ENCODE peak calls at places on chromosome 9, in six cellular contexts. C is GM06990, R is GM12865, S is fibroblast of mammary gland, D is GM23338, X is AG04449. I is an unnamed sample.

GRCh38 chr9:6034954-6035353 is 19.5 kb upstream of the RANBP6 start:
- DNase-seq in S (peak), R (peak), D (no peak), X (no peak), C (no peak), I (no peak)

GRCh38 chr9:121434946-121435345 is 64.7 kb downstream of the GGTA1 start:
- DNase-seq in X (peak), R (no peak), C (no peak), D (no peak), S (peak), I (no peak)

GRCh38 chr9:88794100-88794499 is 197.2 kb upstream of the S1PR3 start:
- DNase-seq in X (no peak), R (no peak), S (no peak), C (no peak), D (no peak), I (no peak)

GRCh38 chr9:68672215-68672614 is 32.8 kb upstream of the PIP5K1B start:
- DNase-seq in C (no peak), R (no peak), X (no peak), D (no peak), S (no peak), I (no peak)

GRCh38 chr9:108844391-108844790 is 11.4 kb downstream of the ACTL7B start:
- DNase-seq in X (no peak), S (peak), R (no peak), C (no peak), D (no peak), I (no peak)

GRCh38 chr9:31323726-31324444 is 1060.6 kb upstream of the ACO1 start:
- DNase-seq in S (no peak), R (no peak), X (no peak), C (no peak), D (no peak), I (no peak)

GRCh38 chr9:123923884-123924283 is 6.0 kb downstream of the DENND1A start:
- DNase-seq in S (no peak), X (no peak), R (no peak), C (no peak), D (no peak), I (no peak)

GRCh38 chr9:134442486-134443168 is 116.4 kb downstream of the RXRA start:
- DNase-seq in R (no peak), S (peak), X (no peak), D (no peak), C (no peak), I (no peak)

GRCh38 chr9:108469654-108470053 is 386.1 kb downstream of the ACTL7B start:
- DNase-seq in R (no peak), X (no peak), S (peak), C (no peak), D (no peak), I (no peak)

GRCh38 chr9:113913426-113914195 is 37.5 kb downstream of the ZNF618 start:
- DNase-seq in X (no peak), S (peak), D (no peak), C (no peak), R (no peak), I (no peak)

DNA sequence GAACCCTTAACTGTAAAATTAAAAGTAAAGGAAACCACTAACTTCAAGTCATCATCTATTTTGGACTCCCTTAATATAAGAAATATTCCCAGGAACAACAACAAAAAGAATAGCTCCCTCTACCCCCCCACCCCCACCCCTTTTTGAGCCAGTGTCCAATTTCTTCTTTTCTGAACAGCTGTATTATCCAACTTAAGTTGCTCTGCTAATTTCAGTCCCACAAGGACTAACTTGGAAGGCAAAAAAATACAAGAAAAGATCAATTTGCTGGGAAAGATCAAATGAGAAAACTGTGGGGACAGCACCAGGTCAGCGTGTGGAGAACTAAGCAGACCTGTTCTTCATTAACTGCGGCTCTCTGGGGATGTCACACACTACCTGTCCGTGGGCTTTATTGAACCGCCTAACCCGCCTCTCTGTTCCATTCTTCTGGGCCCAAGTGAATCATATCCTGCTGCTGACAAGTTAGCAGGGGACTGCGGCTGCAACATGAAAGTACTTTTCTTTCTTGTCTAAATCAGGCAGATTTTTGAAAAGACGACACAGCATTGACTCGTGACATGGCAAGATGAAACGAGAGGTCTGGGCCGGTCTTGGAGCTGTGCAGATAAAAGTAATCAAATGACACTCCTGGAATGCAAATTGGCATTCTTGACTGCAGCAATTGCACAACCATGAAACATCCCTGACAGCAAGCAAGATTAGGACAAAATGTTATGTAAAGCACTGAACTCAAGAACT is 2.7 kb downstream of the BNC2 start:
- DNase-seq in C (no peak), R (no peak), D (peak), S (peak), X (peak), I (no peak)
- H3K4me3 ChIP-seq in C (no peak), R (no peak), D (no peak), S (peak), X (peak), I (peak)

GRCh38 chr9:70021026-70021571 is 22.5 kb upstream of the MAMDC2 start:
- DNase-seq in X (peak), D (no peak), S (peak), R (no peak), C (no peak), I (peak)
- TF ChIP-seq CTCF in X (no peak), D (no peak), S (no peak), R (no peak), C (no peak), I (no peak)

GRCh38 chr9:137099231-137099630 is 12.4 kb downstream of the MAN1B1 start:
- DNase-seq in R (no peak), C (no peak), D (no peak), S (no peak), X (no peak), I (no peak)
- H3K4me3 ChIP-seq in R (no peak), C (no peak), D (no peak), S (no peak), X (no peak), I (no peak)

DNA sequence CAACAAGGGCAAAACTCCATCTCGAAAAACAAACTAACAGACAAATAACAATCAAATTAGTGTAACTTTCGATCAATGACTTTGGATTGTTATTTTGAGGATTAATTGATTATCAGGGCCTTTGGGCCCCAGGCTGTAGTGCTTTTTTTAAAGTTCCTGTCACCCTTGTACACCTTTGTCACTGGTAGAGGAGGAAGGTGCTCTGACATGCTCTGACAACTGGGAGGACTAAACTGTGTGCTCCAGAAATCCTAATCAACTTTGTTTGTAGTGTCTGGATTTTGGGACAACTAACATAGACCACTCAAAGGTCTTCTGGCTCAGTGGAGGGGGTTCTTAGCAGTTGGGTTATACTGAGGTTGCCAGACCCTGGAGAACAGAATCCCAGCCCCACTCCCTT is 1.8 kb downstream of the TXN start:
- DNase-seq in R (peak), D (no peak), X (no peak), S (no peak), C (no peak), I (no peak)
- TF ChIP-seq CTCF in R (no peak), D (no peak), X (no peak), S (no peak), C (no peak), I (no peak)

GRCh38 chr9:26747611-26748010 is 145.0 kb downstream of the CAAP1 start:
- DNase-seq in D (no peak), R (no peak), C (no peak), X (no peak), S (no peak), I (no peak)
- H3K4me3 ChIP-seq in D (no peak), R (no peak), C (no peak), X (no peak), S (no peak), I (no peak)

GRCh38 chr9:4114569-4115505 is 185.0 kb downstream of the GLIS3 start:
- DNase-seq in S (peak), D (no peak), C (no peak), R (no peak), X (no peak), I (no peak)

GRCh38 chr9:4117835-4118610 is 181.8 kb downstream of the GLIS3 start:
- DNase-seq in X (no peak), S (no peak), C (peak), D (peak), R (peak), I (no peak)

GRCh38 chr9:4113711-4114110 is 186.2 kb downstream of the GLIS3 start:
- DNase-seq in D (no peak), S (no peak), C (no peak), X (no peak), R (no peak), I (no peak)

GRCh38 chr9:4116708-4117460 is 183.0 kb downstream of the GLIS3 start:
- DNase-seq in C (no peak), R (no peak), S (peak), D (no peak), X (no peak), I (no peak)

GRCh38 chr9:4116091-4116581 is 183.7 kb downstream of the GLIS3 start:
- DNase-seq in C (no peak), R (no peak), S (peak), X (no peak), D (no peak), I (no peak)
- TF ChIP-seq CTCF in C (no peak), R (no peak), S (no peak), X (no peak), D (no peak), I (no peak)

GRCh38 chr9:132588098-132588497 is 5.7 kb downstream of the BARHL1 start:
- DNase-seq in D (no peak), S (no peak), R (no peak), C (no peak), X (no peak), I (no peak)
- H3K4me3 ChIP-seq in D (no peak), S (no peak), R (no peak), C (no peak), X (no peak), I (no peak)

DNA sequence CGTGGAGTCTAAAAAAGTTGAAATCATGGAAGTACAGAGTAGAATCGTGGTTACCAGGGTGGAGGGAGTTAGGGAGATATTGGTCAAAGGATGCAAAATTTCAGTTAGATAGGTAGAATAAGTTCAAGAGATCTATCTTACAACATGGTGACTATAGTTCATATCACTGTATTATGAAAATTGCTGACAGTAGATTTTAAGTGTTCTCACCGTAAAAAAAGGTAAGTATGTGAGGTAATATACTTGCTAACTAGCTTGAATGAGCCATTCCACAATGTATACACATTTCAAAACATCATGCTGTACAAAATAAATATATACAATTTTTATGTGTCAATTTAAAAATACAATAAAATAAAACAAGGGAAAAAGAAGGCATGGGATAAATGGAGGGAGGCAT is 392.1 kb downstream of the CAAP1 start:
- DNase-seq in R (no peak), C (no peak), D (no peak), X (no peak), S (no peak), I (no peak)
- TF ChIP-seq CTCF in R (no peak), C (no peak), D (no peak), X (no peak), S (no peak), I (no peak)

GRCh38 chr9:83280790-83281189 is 217.8 kb upstream of the RASEF start:
- DNase-seq in S (no peak), X (no peak), C (no peak), D (no peak), R (no peak), I (no peak)
- H3K4me3 ChIP-seq in S (no peak), X (no peak), C (no peak), D (no peak), R (no peak), I (no peak)

GRCh38 chr9:16258708-16259107 is 611.8 kb downstream of the BNC2 start:
- DNase-seq in R (peak), D (no peak), S (no peak), C (no peak), X (no peak), I (no peak)

GRCh38 chr9:16254674-16255073 is 615.8 kb downstream of the BNC2 start:
- DNase-seq in X (no peak), R (no peak), C (no peak), D (no peak), S (no peak), I (no peak)

GRCh38 chr9:16258191-16258590 is 612.3 kb downstream of the BNC2 start:
- DNase-seq in S (no peak), R (no peak), X (no peak), D (no peak), C (no peak), I (no peak)

GRCh38 chr9:16255217-16255616 is 615.3 kb downstream of the BNC2 start:
- DNase-seq in R (no peak), S (no peak), C (no peak), X (no peak), D (peak), I (no peak)

DNA sequence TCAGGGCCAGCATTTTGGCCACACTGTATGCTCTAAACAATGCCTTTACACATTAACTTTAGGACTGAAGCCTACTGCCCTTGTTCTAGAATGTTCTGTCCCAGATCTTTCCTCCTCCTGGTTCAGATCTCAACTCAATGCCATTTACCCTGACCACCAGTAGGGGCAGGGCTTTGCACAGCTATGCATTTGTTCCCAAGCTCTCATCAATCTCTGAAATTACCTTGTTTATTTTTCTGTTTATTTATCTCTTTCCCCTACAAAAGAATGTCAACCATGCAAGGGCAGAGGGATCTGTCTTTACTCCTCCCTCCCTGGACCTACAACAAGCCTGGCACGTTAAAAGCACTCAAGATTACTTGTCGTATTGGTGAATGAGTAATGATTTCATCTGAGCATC is 612.9 kb downstream of the BNC2 start:
- DNase-seq in X (no peak), R (no peak), D (peak), C (no peak), S (peak), I (no peak)
- TF ChIP-seq CTCF in X (peak), R (peak), D (peak), C (peak), S (peak), I (peak)